ENCODE peak calls at places on chromosomes 11 and 22, in nine cellular contexts. I is sciatic nerve; Q is adrenal gland; V is ureter; K is GM13977; W is stimulated activated CD4-positive, alpha-beta T cell treated with anti-CD3 and anti-CD28 coated beads, Interleukin-12 subunit alpha, Interleukin-12 subunit beta, amount 100 ng/mL, for 48 hours; J is DMS153; B is activated CD8-positive, alpha-beta memory T cell treated with anti-CD3 and anti-CD28 coated beads for 24 hours; T is CD4-positive, alpha-beta memory T cell. D is an unnamed sample.

GRCh38 chr11:128463975-128464374 is 123.4 kb downstream of the ETS1 start:
- DNase-seq in K (no peak), Q (no peak), J (no peak), T (no peak), V (no peak), B (no peak), W (no peak), I (no peak), D (no peak)

GRCh38 chr11:121575963-121576290 is 123.2 kb upstream of the SORL1-AS1 start:
- DNase-seq in V (no peak), K (no peak), W (no peak), I (no peak), T (no peak), B (no peak), Q (no peak), J (no peak), D (no peak)

GRCh38 chr11:112756166-112756565 is 205.1 kb upstream of the NCAM1 start:
- DNase-seq in T (no peak), Q (no peak), W (no peak), J (no peak), B (no peak), V (no peak), K (no peak), I (no peak), D (no peak)

GRCh38 chr11:17353228-17354021 is 1.8 kb downstream of the NCR3LG1 start:
- DNase-seq in Q (peak; percentile 82), K (peak; percentile 66), B (peak; percentile 87), J (peak; percentile 56), W (peak; percentile 40), V (peak; percentile 64), T (peak; percentile 50), I (peak; percentile 80), D (peak; percentile 91)

GRCh38 chr11:68839953-68840641 is 1.6 kb downstream of the CPT1A start:
- DNase-seq in Q (peak; percentile 63), W (no peak), J (no peak), T (no peak), V (no peak), B (no peak), I (no peak), K (peak; percentile 59), D (no peak)

GRCh38 chr22:29072979-29073617 is at the start of gene KREMEN1:
- DNase-seq in W (no peak), Q (no peak), B (no peak), I (no peak), V (no peak), K (no peak), J (no peak), T (no peak), D (no peak)

GRCh38 chr11:71342951-71343827 is 90.8 kb upstream of the SHANK2 start:
- DNase-seq in B (no peak), I (no peak), W (no peak), K (peak; percentile 58), Q (peak; percentile 89), J (no peak), V (no peak), T (no peak), D (no peak)

GRCh38 chr11:93737904-93738612 is 3.2 kb downstream of the TAF1D start:
- DNase-seq in W (no peak), K (no peak), J (no peak), T (no peak), V (no peak), B (no peak), Q (no peak), I (no peak), D (no peak)

GRCh38 chr11:93585758-93586157 is 42.6 kb upstream of the SMCO4 start:
- DNase-seq in T (no peak), V (no peak), B (no peak), J (no peak), K (no peak), I (no peak), W (no peak), Q (no peak), D (no peak)

GRCh38 chr22:22867996-22868715 is 19.5 kb upstream of the IGLL5 start:
- DNase-seq in V (no peak), B (no peak), K (no peak), I (no peak), T (no peak), W (no peak), J (no peak), Q (peak; percentile 20), D (no peak)

GRCh38 chr11:43010042-43010441 is 301.8 kb upstream of the API5 start:
- DNase-seq in T (no peak), J (no peak), Q (no peak), K (no peak), B (no peak), I (no peak), W (no peak), V (no peak), D (no peak)

GRCh38 chr22:48333816-48334735 is 1493.6 kb downstream of the BRD1 start:
- DNase-seq in K (no peak), V (no peak), B (no peak), I (no peak), Q (no peak), W (no peak), T (no peak), J (no peak), D (no peak)

GRCh38 chr11:2312232-2313042 is 10.6 kb downstream of the TSPAN32 start:
- DNase-seq in B (no peak), J (no peak), I (peak; percentile 80), V (no peak), Q (no peak), W (no peak), T (no peak), K (no peak), D (no peak)

GRCh38 chr11:86151188-86152005 is 82.5 kb upstream of the PICALM start:
- DNase-seq in J (no peak), B (no peak), V (no peak), T (no peak), K (no peak), Q (no peak), I (peak; percentile 70), W (no peak), D (peak; percentile 89)

GRCh38 chr22:37105154-37105553 is 4.4 kb downstream of the TMPRSS6 start:
- DNase-seq in I (no peak), B (no peak), V (no peak), W (no peak), J (no peak), K (no peak), T (no peak), Q (no peak), D (no peak)

GRCh38 chr11:86068138-86068861 is 584 bp downstream of the PICALM start:
- DNase-seq in K (peak; percentile 45), B (peak; percentile 79), W (no peak), Q (peak; percentile 73), J (no peak), I (peak; percentile 70), V (peak; percentile 49), T (peak; percentile 45), D (no peak)

GRCh38 chr11:112543390-112543789 is 282.7 kb upstream of the PLET1 start:
- DNase-seq in T (no peak), K (no peak), W (no peak), B (no peak), J (no peak), I (no peak), Q (no peak), V (peak; percentile 24), D (no peak)

GRCh38 chr11:48129697-48130395 is 86.8 kb upstream of the OR4B1 start:
- DNase-seq in T (no peak), B (no peak), K (no peak), I (no peak), J (no peak), W (no peak), Q (no peak), V (no peak), D (peak; percentile 53)

D was measured in osteocyte.